ENCODE peak calls at places on chromosomes 13 and 19, in ten cellular contexts. A is GM12864; E is NCI-H774; R is stimulated activated effector memory CD8-positive, alpha-beta T cell treated with anti-CD3 and anti-CD28 coated beads, Interleukin-12 subunit alpha, Interleukin-12 subunit beta, amount 100 ng/mL, for 72 hours; S is stimulated activated CD4-positive, alpha-beta T cell treated with anti-CD3 and anti-CD28 coated beads, Interleukin-4, amount 100 ng/mL, for 48 hours; I is left ventricle myocardium superior; Q is ovary; M is GM23338; V is adrenal gland; B is stimulated activated naive CD8-positive, alpha-beta T cell treated with anti-CD3 and anti-CD28 coated beads, Interleukin-15, Interleukin-2, amounts not matched to agents 100 U/mL and 50 U/mL, for 24 hours. L is an unnamed sample.

GRCh38 chr19:11410682-11411081 is 8.4 kb downstream of the RGL3 start:
- DNase-seq in R (no peak), I (no peak), V (no peak), E (no peak), M (no peak), Q (no peak), A (no peak), S (no peak), B (no peak), L (no peak)

GRCh38 chr19:37251308-37252229 is 33.6 kb downstream of the ZNF383 start:
- DNase-seq in V (peak), A (peak), B (peak), M (no peak), Q (peak), R (no peak), E (peak), I (peak), S (peak), L (peak)

GRCh38 chr13:23639672-23640275 is 69.6 kb downstream of the TNFRSF19 start:
- DNase-seq in R (no peak), I (no peak), V (no peak), S (no peak), B (no peak), A (no peak), E (no peak), M (no peak), Q (no peak), L (no peak)

GRCh38 chr13:108332791-108333190 is 63.3 kb downstream of the TNFSF13B start:
- DNase-seq in V (no peak), Q (no peak), S (no peak), M (no peak), E (no peak), I (no peak), B (no peak), A (no peak), R (no peak), L (no peak)

GRCh38 chr19:16325671-16326400 is 1.2 kb downstream of the KLF2 start:
- DNase-seq in E (peak), Q (peak), R (no peak), V (peak), M (peak), A (no peak), B (peak), S (no peak), I (peak), L (peak)

GRCh38 chr13:98451676-98452105 is 125.2 kb downstream of the STK24 start:
- DNase-seq in R (no peak), V (no peak), E (no peak), S (no peak), M (no peak), Q (peak), A (no peak), I (peak), B (no peak), L (peak)

GRCh38 chr13:92074658-92075057 is 676.2 kb downstream of the GPC5 start:
- DNase-seq in B (no peak), M (peak), R (no peak), V (no peak), E (no peak), S (no peak), A (no peak), I (no peak), Q (no peak), L (peak)

GRCh38 chr19:58055483-58055874 is 3.6 kb upstream of the ZNF135 start:
- DNase-seq in V (no peak), Q (no peak), S (no peak), B (no peak), R (no peak), A (no peak), E (no peak), I (no peak), M (no peak), L (no peak)

GRCh38 chr13:91078093-91078679 is 269.3 kb upstream of the MIR17HG start:
- DNase-seq in V (no peak), S (no peak), E (no peak), I (no peak), M (peak), B (no peak), A (no peak), Q (no peak), R (no peak), L (no peak)

GRCh38 chr13:102933076-102933922 is 87.5 kb downstream of the ERCC5 start:
- DNase-seq in E (no peak), B (no peak), A (no peak), I (no peak), V (no peak), S (no peak), Q (no peak), R (no peak), M (no peak), L (no peak)

L was measured in thyroid gland.